ENCODE peak calls at places on chromosome 20, in six cellular contexts. D is WTC11; X is AG08396; C is fibroblast of the aortic adventitia; G is stimulated activated CD4-positive, alpha-beta T cell treated with anti-CD3 and anti-CD28 coated beads, Interleukin-1b, Interleukin-23, amount 100 ng/mL, for 1 hour; L is NAMALWA. R is an unnamed sample.

GRCh38 chr20:22425344-22426295 is 158.8 kb downstream of the FOXA2 start:
- DNase-seq in G (no peak), L (no peak), D (no peak), X (no peak), C (peak), R (no peak)

GRCh38 chr20:22931653-22932052 is 103.5 kb upstream of the SSTR4 start:
- DNase-seq in L (no peak), X (no peak), D (no peak), G (no peak), C (no peak), R (no peak)

GRCh38 chr20:33276303-33277113 is 6.5 kb upstream of the BPIFB1 start:
- DNase-seq in G (no peak), D (no peak), L (no peak), X (no peak), C (no peak), R (no peak)

GRCh38 chr20:37567671-37568588 is 40.3 kb upstream of the BLCAP start:
- DNase-seq in G (no peak), D (peak), C (no peak), X (no peak), L (no peak), R (peak)

GRCh38 chr20:45779011-45779915 is 12.4 kb downstream of the WFDC3 start:
- DNase-seq in C (peak), D (no peak), X (peak), G (no peak), L (no peak), R (no peak)

GRCh38 chr20:47502271-47502730 is 614 bp downstream of the NCOA3 start:
- DNase-seq in L (peak), D (peak), X (peak), C (peak), G (no peak), R (peak)

GRCh38 chr20:48718914-48719578 is 108.8 kb downstream of the PREX1 start:
- DNase-seq in X (no peak), L (no peak), C (no peak), D (no peak), G (no peak), R (peak)

GRCh38 chr20:1165521-1165920 is 19.3 kb downstream of the TMEM74B start:
- DNase-seq in X (no peak), G (no peak), L (no peak), D (no peak), C (no peak), R (no peak)

GRCh38 chr20:63501818-63502670 is 3.2 kb upstream of the EEF1A2 start:
- DNase-seq in X (no peak), L (peak), C (no peak), D (peak), G (no peak), R (no peak)

GRCh38 chr20:6058684-6059295 is 4.9 kb upstream of the LRRN4 start:
- DNase-seq in D (no peak), X (no peak), G (no peak), C (peak), L (no peak), R (no peak)

GRCh38 chr20:33291830-33292355 is 8.9 kb downstream of the BPIFB1 start:
- DNase-seq in L (peak), G (peak), C (peak), X (peak), D (peak), R (peak)